ENCODE peak calls at places on chromosome 13, in four cellular contexts. One of them, this sample, is unnamed.

GRCh38 chr13:50589651-50590054 is 253.8 kb downstream of the DLEU7 start:
- DNase-seq in endothelial cell: no peak
- DNase-seq in anterior cingulate cortex: no peak
- DNase-seq in Caco-2: no peak
- DNase-seq in this sample: no peak

GRCh38 chr13:37657134-37657533 is 58.6 kb upstream of the POSTN start:
- DNase-seq in endothelial cell: no peak
- DNase-seq in anterior cingulate cortex: no peak
- DNase-seq in Caco-2: no peak
- DNase-seq in this sample: no peak

GRCh38 chr13:75547917-75548316 is 1.7 kb upstream of the UCHL3 start:
- DNase-seq in endothelial cell: no peak
- DNase-seq in Caco-2: no peak
- DNase-seq in anterior cingulate cortex: no peak
- DNase-seq in this sample: no peak

GRCh38 chr13:35818577-35819165 is 312.5 kb downstream of the DCLK1 start:
- DNase-seq in anterior cingulate cortex: no peak
- DNase-seq in endothelial cell: no peak
- DNase-seq in Caco-2: no peak
- DNase-seq in this sample: no peak

GRCh38 chr13:98927954-98928927 is 49.6 kb downstream of the DOCK9 start:
- DNase-seq in Caco-2: peak
- DNase-seq in endothelial cell: no peak
- DNase-seq in anterior cingulate cortex: no peak
- DNase-seq in this sample: no peak

GRCh38 chr13:111049791-111050538 is 65.1 kb upstream of the ARHGEF7 start:
- DNase-seq in anterior cingulate cortex: no peak
- DNase-seq in endothelial cell: no peak
- DNase-seq in Caco-2: no peak
- DNase-seq in this sample: no peak

GRCh38 chr13:100363351-100363750 is 225.2 kb downstream of the GGACT start:
- DNase-seq in endothelial cell: no peak
- DNase-seq in anterior cingulate cortex: no peak
- DNase-seq in Caco-2: no peak
- DNase-seq in this sample: no peak

GRCh38 chr13:43113603-43114002 is 90.2 kb downstream of the DNAJC15 start:
- DNase-seq in anterior cingulate cortex: no peak
- DNase-seq in endothelial cell: no peak
- DNase-seq in Caco-2: peak
- DNase-seq in this sample: no peak

GRCh38 chr13:70623260-70623659 is 515.0 kb upstream of the KLHL1 start:
- DNase-seq in anterior cingulate cortex: no peak
- DNase-seq in Caco-2: no peak
- DNase-seq in endothelial cell: no peak
- DNase-seq in this sample: no peak

GRCh38 chr13:100788540-100788939 is 113.9 kb upstream of the TMTC4 start:
- DNase-seq in anterior cingulate cortex: no peak
- DNase-seq in endothelial cell: no peak
- DNase-seq in Caco-2: no peak
- DNase-seq in this sample: no peak

GRCh38 chr13:40402931-40403412 is 263.5 kb downstream of the FOXO1 start:
- DNase-seq in anterior cingulate cortex: no peak
- DNase-seq in endothelial cell: no peak
- DNase-seq in Caco-2: peak
- DNase-seq in this sample: no peak

GRCh38 chr13:108305655-108306054 is 36.1 kb downstream of the TNFSF13B start:
- DNase-seq in anterior cingulate cortex: no peak
- DNase-seq in Caco-2: no peak
- DNase-seq in endothelial cell: no peak
- DNase-seq in this sample: no peak

GRCh38 chr13:103852036-103852435 is 785.8 kb upstream of the SLC10A2 start:
- DNase-seq in Caco-2: no peak
- DNase-seq in endothelial cell: no peak
- DNase-seq in anterior cingulate cortex: peak
- DNase-seq in this sample: no peak

GRCh38 chr13:95267662-95268369 is 33.4 kb downstream of the ABCC4 start:
- DNase-seq in anterior cingulate cortex: no peak
- DNase-seq in Caco-2: peak
- DNase-seq in endothelial cell: no peak
- DNase-seq in this sample: no peak

GRCh38 chr13:111215081-111216047 is 100.3 kb downstream of the ARHGEF7 start:
- DNase-seq in endothelial cell: no peak
- DNase-seq in Caco-2: no peak
- DNase-seq in anterior cingulate cortex: no peak
- DNase-seq in this sample: no peak

GRCh38 chr13:66994498-66995365 is 235.4 kb downstream of the PCDH9 start:
- DNase-seq in endothelial cell: no peak
- DNase-seq in anterior cingulate cortex: no peak
- DNase-seq in Caco-2: no peak
- DNase-seq in this sample: no peak

GRCh38 chr13:110589991-110590390 is 25.4 kb upstream of the NAXD start:
- DNase-seq in endothelial cell: no peak
- DNase-seq in anterior cingulate cortex: no peak
- DNase-seq in Caco-2: no peak
- DNase-seq in this sample: no peak

GRCh38 chr13:41588899-41589298 is 131.5 kb downstream of the RGCC start:
- DNase-seq in anterior cingulate cortex: no peak
- DNase-seq in endothelial cell: no peak
- DNase-seq in Caco-2: no peak
- DNase-seq in this sample: no peak

GRCh38 chr13:49214917-49215376 is 5.2 kb upstream of the MLNR start:
- DNase-seq in anterior cingulate cortex: no peak
- DNase-seq in Caco-2: no peak
- DNase-seq in endothelial cell: no peak
- DNase-seq in this sample: no peak

GRCh38 chr13:49652691-49653305 is 24.5 kb downstream of the ARL11 start:
- DNase-seq in endothelial cell: peak
- DNase-seq in anterior cingulate cortex: no peak
- DNase-seq in Caco-2: peak
- DNase-seq in this sample: no peak

GRCh38 chr13:44698076-44698475 is 121.9 kb upstream of the TSC22D1 start:
- DNase-seq in endothelial cell: no peak
- DNase-seq in anterior cingulate cortex: peak
- DNase-seq in Caco-2: no peak
- DNase-seq in this sample: no peak

This sample was measured in effector CD4-positive, alpha-beta T cell.